ENCODE peak calls at places on chromosome 19, in four cellular contexts. G is IMR-90, N is DND-41, K is OCI-LY7. U is an unnamed sample.

GRCh38 chr19:4374451-4375163 is 25.7 kb downstream of the SH3GL1 start:
- DNase-seq in K (no peak), G (peak; percentile 87), N (no peak), U (no peak)

GRCh38 chr19:14475251-14476073 is at the start of gene PTGER1:
- DNase-seq in G (peak; percentile 35), N (no peak), K (no peak), U (peak; percentile 69)

GRCh38 chr19:10523135-10523636 is 5.9 kb upstream of the S1PR5 start:
- DNase-seq in K (no peak), N (no peak), G (no peak), U (no peak)

GRCh38 chr19:29091127-29091526 is 121.8 kb downstream of the UQCRFS1 start:
- DNase-seq in G (no peak), K (no peak), N (no peak), U (no peak)

GRCh38 chr19:1074512-1075283 is 7.7 kb downstream of the ARHGAP45 start:
- DNase-seq in G (no peak), N (peak; percentile 93), K (peak; percentile 90), U (no peak)

GRCh38 chr19:29092712-29093552 is 120.0 kb downstream of the UQCRFS1 start:
- DNase-seq in G (no peak), N (no peak), K (no peak), U (no peak)

GRCh38 chr19:57348136-57348535 is 2.9 kb upstream of the ZNF304 start:
- DNase-seq in N (no peak), G (peak; percentile 55), K (no peak), U (no peak)

GRCh38 chr19:1295169-1296012 is 9.7 kb downstream of the EFNA2 start:
- DNase-seq in G (no peak), N (peak; percentile 44), K (peak; percentile 48), U (peak; percentile 39)

GRCh38 chr19:57708641-57709354 is at the start of gene ZNF154:
- DNase-seq in N (peak; percentile 44), G (peak; percentile 67), K (no peak), U (peak; percentile 94)

GRCh38 chr19:14971474-14971873 is 8.2 kb downstream of the SLC1A6 start:
- DNase-seq in G (no peak), K (no peak), N (no peak), U (no peak)

GRCh38 chr19:46616631-46617322 is 8.1 kb downstream of the PTGIR start:
- DNase-seq in N (peak; percentile 67), G (peak; percentile 85), K (peak; percentile 65), U (peak; percentile 83)

GRCh38 chr19:45113628-45114027 is 20.6 kb downstream of the PPP1R37 start:
- DNase-seq in N (no peak), K (no peak), G (no peak), U (no peak)

GRCh38 chr19:30036154-30037129 is 94.4 kb downstream of the URI1 start:
- DNase-seq in K (no peak), G (peak; percentile 26), N (no peak), U (no peak)

DNA sequence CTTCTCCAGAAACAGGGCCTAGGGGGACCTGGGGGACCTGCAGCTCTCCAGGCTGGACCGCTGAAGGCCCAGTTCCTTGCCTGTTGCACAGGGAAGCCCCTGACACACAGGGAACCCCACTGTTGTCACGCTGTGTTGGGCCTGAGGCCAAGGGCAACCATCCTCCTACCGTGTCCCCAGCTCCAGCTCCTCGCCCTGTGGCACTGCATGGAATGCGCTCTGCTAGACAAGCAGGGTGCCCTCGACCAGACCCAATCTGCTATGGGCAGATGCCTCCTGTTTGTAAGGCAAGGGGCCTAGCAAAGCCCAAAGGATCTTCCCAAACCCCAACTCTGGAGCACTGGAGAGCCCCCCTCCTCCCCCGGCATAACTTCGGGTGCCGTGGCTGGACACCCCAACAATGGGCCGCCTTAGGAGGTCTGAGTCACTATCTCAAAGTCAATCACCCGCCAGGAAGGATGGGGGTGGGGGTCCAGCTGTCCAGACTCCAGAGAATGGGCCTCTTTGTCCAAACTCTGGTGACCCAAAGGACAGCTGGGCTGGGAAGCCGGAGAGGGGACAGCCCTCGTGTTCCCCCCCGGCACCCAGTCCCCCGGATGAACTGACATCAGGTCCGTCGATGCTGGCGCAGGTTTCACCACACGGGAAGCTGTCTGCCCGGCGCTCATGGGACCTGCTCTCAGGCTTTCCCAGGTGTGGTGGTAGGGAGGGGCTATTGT is 3.7 kb downstream of the BRSK1 start:
- DNase-seq in K (no peak), N (no peak), G (no peak), U (no peak)
- H4K20me1 ChIP-seq in K (no peaks in the 10 kb centered on the region), N (no peaks in the 10 kb centered on the region), G (no peaks in the 10 kb centered on the region), U (peaks cover 5% of the 10 kb centered on the region)

DNA sequence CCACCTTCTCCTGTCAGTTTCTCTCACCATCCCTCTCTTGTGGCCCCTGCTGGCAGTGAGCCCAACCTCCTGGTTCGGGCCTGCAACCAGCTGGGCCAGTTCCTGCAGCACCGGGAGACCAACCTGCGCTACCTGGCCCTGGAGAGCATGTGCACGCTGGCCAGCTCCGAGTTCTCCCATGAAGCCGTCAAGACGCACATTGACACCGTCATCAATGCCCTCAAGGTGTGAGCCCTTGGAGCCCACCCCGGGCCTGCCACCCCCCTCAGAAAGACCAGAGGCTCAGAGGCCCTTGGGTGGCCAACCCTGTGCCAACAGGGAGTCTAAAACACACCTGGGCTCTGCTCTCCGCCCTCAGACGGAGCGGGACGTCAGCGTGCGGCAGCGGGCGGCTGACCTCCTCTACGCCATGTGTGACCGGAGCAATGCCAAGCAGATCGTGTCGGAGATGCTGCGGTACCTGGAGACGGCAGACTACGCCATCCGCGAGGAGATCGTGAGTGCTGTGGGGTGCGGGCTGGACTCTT is 13.8 kb downstream of the FUZ start:
- DNase-seq in G (no peak), N (no peak), K (no peak), U (no peak)
- H4K20me1 ChIP-seq in G (peaks cover 15% of the 10 kb centered on the region), N (peaks cover 6% of the 10 kb centered on the region), K (no peaks in the 10 kb centered on the region), U (no peaks in the 10 kb centered on the region)

DNA sequence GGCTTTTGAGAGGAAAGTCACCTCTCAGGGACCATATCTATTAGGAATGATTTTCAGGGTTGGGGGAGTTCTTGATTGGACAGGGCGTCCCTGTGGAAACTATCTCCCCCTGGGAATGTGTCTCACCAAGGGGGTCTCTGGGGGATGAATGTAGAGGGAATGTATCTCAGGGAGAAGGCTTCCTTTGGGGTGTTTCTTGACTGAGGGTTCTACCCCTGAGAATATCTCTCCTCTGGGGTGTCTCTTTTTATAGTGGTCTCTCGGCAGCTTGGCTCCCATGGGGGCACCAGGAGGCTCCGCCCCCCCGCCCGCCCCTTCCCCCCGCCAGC is 997 bp downstream of the RTBDN start:
- DNase-seq in N (no peak), K (no peak), G (no peak), U (no peak)
- H4K20me1 ChIP-seq in N (peaks cover 7% of the 10 kb centered on the region), K (no peaks in the 10 kb centered on the region), G (peaks cover 21% of the 10 kb centered on the region), U (peaks cover 56% of the 10 kb centered on the region)

GRCh38 chr19:17406039-17406886 is 833 bp upstream of the BST2 start:
- DNase-seq in N (peak; percentile 25), K (no peak), G (no peak), U (no peak)
- H4K20me1 ChIP-seq in N (no peaks in the 10 kb centered on the region), K (peaks cover 3% of the 10 kb centered on the region), G (no peaks in the 10 kb centered on the region), U (peaks cover 7% of the 10 kb centered on the region)

GRCh38 chr19:32291876-32292275 is 53.5 kb upstream of the ZNF507 start:
- DNase-seq in K (no peak), G (no peak), N (no peak), U (no peak)
- H4K20me1 ChIP-seq in K (no peaks in the 10 kb centered on the region), G (no peaks in the 10 kb centered on the region), N (no peaks in the 10 kb centered on the region), U (no peaks in the 10 kb centered on the region)

DNA sequence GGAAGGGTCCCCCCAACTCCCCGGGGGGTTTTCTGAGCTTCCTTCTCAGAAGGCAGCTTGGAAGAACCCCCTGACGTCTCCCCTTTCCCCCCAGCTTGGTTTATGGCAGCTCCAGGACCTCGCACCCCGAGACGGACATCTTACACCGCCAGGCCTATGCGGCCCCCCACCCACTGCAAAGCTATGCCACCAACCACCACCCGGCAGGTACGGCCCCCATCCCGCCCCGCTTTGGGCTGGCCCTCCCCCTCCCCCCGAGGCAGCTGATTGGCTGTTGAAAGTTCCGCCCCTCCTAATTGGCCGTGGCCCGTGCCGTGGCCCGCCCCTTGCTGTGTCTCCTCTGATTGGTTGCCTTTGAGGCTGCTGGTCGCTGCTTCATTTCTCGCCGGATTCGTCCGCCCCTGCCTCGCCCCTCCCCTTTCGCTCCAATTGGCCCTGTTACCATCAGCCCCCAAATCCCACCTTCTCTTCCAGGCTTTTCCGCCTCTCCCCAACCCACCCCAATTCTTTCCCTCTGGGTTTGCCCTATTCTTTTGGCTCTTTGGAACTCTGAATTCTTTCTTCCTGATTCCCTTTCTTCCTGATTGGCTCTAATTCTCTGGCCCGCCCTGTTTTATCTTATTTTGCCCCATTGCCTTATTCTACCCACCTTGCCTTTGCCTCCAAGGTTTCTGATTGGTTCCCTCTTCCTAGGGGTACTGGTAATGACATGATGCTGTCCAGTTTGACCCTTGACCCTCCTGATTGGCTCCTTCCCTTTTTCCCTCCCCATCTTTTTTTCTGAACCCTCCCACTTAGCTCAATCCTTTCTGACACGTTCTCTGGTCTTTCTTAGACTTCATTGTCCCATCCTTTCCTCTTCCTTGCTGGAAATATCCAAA is 2.5 kb downstream of the PRR12 start:
- DNase-seq in N (peak; percentile 93), G (peak; percentile 89), K (peak; percentile 96), U (peak; percentile 97)
- H4K20me1 ChIP-seq in N (peaks cover 56% of the 10 kb centered on the region), G (peaks cover 31% of the 10 kb centered on the region), K (peaks cover 8% of the 10 kb centered on the region), U (peaks cover 56% of the 10 kb centered on the region)